ENCODE peak calls at places on chromosome 9, in nine cellular contexts. X is gastrocnemius medialis; E is PC-9; R is fibroblast of villous mesenchyme; W is cardiac muscle cell; G is AG04450; T is CD8-positive, alpha-beta T cell; A is adrenal gland; F is AG09309. J is an unnamed sample.

GRCh38 chr9:114722937-114723620 is 41.1 kb upstream of the TEX48 start:
- DNase-seq in W (no peak), T (no peak), A (no peak), X (no peak), E (no peak), F (no peak), R (no peak), G (no peak), J (no peak)

GRCh38 chr9:94950733-94951590 is 224.5 kb downstream of the AOPEP start:
- DNase-seq in F (no peak), A (peak; percentile 79), X (no peak), T (no peak), R (no peak), G (no peak), W (peak; percentile 38), E (no peak), J (no peak)

GRCh38 chr9:738209-738915 is 103.1 kb upstream of the DMRT1 start:
- DNase-seq in W (peak; percentile 77), F (peak; percentile 89), G (peak; percentile 88), A (no peak), X (peak; percentile 71), R (peak; percentile 95), T (no peak), E (peak; percentile 37), J (peak; percentile 93)

GRCh38 chr9:128215491-128216404 is 12.6 kb downstream of the DNM1 start:
- DNase-seq in R (peak; percentile 88), A (no peak), W (peak; percentile 75), G (peak; percentile 47), X (peak; percentile 41), E (no peak), F (peak; percentile 57), T (no peak), J (peak; percentile 70)

GRCh38 chr9:97310896-97311295 is 3.4 kb downstream of the CCDC180 start:
- DNase-seq in X (no peak), G (no peak), R (no peak), A (no peak), F (no peak), W (no peak), T (no peak), E (no peak), J (no peak)

GRCh38 chr9:112299514-112299913 is 33.9 kb downstream of the PTBP3 start:
- DNase-seq in G (no peak), E (no peak), W (peak; percentile 71), R (peak; percentile 34), A (peak; percentile 15), X (no peak), T (no peak), F (no peak), J (peak; percentile 86)

GRCh38 chr9:108762348-108763055 is 93.3 kb downstream of the ACTL7B start:
- DNase-seq in F (no peak), A (no peak), X (no peak), E (no peak), R (no peak), W (no peak), G (no peak), T (no peak), J (no peak)

GRCh38 chr9:128731093-128731492 is 7.2 kb upstream of the ZDHHC12 start:
- DNase-seq in X (no peak), R (no peak), G (no peak), F (no peak), T (no peak), W (no peak), E (no peak), A (no peak), J (no peak)

DNA sequence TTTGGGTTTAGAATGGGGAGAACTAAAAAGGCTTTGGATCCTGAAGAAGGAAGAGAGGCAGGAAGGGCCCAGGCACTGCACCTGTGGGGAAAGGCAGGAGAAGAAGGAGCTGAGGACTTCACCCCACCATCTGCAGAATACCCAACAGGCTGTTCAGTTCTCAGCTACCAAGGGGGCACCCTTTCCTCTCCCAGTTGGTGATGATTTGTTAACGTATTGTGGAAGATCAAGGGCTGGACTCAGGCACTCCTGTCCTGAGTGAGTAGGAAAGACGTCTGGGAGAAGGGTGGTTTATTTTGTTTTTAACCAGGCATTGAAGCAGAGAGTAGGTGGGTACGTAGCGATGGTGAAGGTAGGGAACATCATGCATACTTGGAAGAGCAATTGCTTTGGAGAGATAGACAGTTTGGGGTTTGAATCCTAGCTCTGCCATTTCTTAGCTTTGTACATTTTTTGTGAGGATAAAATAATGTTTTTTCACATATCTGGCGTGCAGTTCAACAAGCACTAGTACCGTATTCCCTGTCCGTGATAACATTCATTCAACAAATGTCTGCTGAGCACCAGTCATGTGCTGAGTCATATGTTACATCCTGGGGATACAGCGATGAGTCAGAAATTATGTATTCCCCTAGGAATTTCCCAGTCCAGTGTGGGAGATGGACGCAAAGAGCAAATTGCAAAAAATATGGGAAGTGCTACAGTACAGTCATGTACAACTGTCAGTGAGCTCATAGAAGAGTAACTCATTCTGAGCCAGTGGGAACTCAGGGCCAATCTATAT is 2.1 kb downstream of the MSANTD3 start:
- DNase-seq in W (peak; percentile 98), R (peak; percentile 99), E (peak; percentile 50), X (no peak), F (peak; percentile 98), A (peak; percentile 72), G (peak; percentile 97), T (no peak), J (peak; percentile 100)
- H3K4me3 ChIP-seq in W (no peak overlapping the region), R (peak overlapping the region; percentile 33), E (peak overlapping the region; percentile 13), X (no peak overlapping the region), F (peak overlapping the region; percentile 87), A (no peak overlapping the region), G (peak overlapping the region; percentile 79), T (no peak overlapping the region), J (peak overlapping the region; percentile 6)

DNA sequence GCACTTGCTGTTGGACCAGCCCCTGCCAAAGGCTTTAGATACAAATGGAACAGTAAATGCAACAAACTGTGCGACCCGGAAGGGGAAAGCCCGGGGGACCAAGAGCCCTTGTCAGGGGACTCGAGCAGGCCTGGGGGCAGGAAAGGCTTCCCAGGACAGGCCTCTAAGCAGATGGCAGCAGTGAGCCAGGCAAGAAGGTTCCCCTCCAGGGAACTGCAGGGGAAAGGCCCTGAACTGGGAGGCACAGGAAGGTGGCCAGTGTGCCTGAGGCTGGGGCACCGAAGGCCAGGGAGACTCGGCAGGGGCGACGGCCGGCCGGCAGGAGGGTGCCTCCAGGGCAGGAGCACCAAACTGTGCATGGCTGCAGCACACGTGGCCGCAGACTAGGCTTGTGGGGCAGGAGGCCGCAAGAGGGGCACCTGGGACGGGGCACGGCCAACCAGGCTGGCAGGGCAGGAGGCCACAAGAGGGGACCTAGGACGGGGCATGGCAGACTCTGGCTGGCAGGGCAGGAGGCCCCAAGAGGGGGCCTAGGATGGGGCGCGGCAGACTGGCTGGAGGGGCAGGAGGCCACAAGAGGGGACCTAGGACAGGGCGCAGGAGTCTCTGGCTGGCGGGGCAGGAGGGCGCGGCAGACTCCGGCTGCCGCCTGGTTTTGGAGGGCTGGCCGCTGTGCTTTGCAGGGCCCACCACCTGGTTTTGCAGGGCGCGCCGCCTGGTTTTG is 10.0 kb downstream of the VAV2 start:
- DNase-seq in R (no peak), F (no peak), A (no peak), T (no peak), X (no peak), E (no peak), G (no peak), W (no peak), J (no peak)
- TF ChIP-seq CTCF in R (no peak), F (no peak), A (no peak), T (no peak), X (no peak), E (no peak), G (no peak), W (no peak), J (no peak)

GRCh38 chr9:37156781-37157356 is 36.5 kb downstream of the ZCCHC7 start:
- DNase-seq in W (peak; percentile 14), R (peak; percentile 63), A (no peak), T (no peak), E (no peak), X (no peak), F (no peak), G (no peak), J (peak; percentile 13)

GRCh38 chr9:37155601-37156000 is 35.2 kb downstream of the ZCCHC7 start:
- DNase-seq in G (no peak), R (no peak), F (no peak), T (no peak), A (no peak), X (no peak), W (no peak), E (no peak), J (no peak)

GRCh38 chr9:37152365-37152764 is 32.0 kb downstream of the ZCCHC7 start:
- DNase-seq in E (no peak), X (no peak), W (no peak), T (no peak), F (no peak), G (no peak), R (no peak), A (no peak), J (no peak)

GRCh38 chr9:37157978-37158377 is 37.6 kb downstream of the ZCCHC7 start:
- DNase-seq in T (no peak), A (no peak), W (no peak), F (no peak), E (no peak), G (no peak), X (no peak), R (no peak), J (no peak)

DNA sequence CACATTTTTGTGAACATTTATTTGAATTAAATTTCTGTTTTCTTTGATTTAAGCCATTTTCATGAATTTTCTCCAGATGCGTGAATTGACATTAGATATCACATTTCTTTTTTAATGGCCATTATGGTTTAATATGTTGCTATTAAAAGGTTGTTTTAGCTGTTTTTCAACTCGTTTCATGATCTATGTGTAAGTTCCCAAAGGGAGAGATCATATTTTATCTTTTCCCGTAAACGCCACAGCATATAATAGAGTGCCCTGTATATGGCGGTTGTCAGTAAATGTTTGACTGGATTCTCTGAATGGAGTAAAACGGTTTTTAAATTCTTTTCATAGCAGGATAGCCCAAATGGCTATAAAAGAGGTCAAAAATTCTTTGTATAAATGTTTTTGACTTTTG is 35.8 kb downstream of the ZCCHC7 start:
- DNase-seq in G (no peak), W (no peak), R (no peak), F (no peak), T (no peak), E (no peak), A (no peak), X (no peak), J (no peak)
- H3K4me3 ChIP-seq in G (no peak overlapping the region), W (no peak overlapping the region), R (no peak overlapping the region), F (no peak overlapping the region), T (no peak overlapping the region), E (no peak overlapping the region), A (no peak overlapping the region), X (no peak overlapping the region), J (no peak overlapping the region)

DNA sequence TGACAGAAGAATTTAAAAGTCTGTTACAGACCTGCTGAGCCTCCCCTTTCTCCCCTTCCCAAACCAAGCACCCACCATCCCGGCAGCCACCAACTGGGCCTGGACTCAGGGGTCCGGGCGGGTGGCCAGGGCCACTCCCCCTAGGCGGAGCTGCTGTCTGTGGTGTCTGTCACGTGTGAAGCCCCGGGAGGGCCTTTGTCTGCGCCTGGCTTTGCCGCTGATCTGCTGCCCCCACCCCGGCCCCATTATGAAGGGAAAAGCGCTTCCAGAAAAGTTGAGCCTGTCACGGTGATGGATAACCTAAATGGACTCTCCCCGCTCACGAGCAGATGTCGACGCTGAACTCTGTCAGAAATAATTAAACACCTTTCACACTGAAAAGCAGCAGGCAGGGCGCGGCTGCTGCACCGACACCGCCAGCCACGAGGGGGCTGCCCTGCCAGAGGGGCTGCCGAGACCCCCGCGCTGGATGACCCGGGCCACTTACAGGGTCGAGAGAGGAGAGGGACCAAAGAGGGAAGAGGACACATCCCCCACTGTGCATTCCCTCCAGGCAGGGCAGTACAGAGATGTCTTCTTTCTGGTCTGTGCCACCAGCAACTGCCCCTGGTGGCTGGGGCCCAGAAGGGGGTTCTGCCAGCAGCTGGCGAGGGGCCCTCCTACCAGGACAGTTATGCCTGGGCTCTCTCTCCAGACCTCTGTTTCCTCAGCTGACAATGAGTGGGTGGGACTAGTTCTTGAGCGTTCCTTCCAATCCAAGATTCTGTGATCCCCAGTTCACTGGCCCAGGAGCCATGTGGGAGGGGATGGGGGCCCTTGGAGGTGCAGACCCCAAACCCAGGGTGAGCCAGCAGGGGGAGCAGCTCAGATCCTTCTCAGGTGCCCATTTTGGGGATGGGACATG is 36.0 kb upstream of the BARHL1 start:
- DNase-seq in E (no peak), G (no peak), X (no peak), F (no peak), W (peak; percentile 57), R (peak; percentile 12), T (no peak), A (peak; percentile 19), J (peak; percentile 4)
- TF ChIP-seq CTCF in E (no peak), G (peak; percentile 41), X (no peak), F (no peak), W (peak; percentile 58), R (peak; percentile 43), T (no peak), A (no peak), J (peak; percentile 29)